ENCODE peak calls at places on chromosomes 13 and 19, in six cellular contexts. S, V, Y, D, N and T are unnamed samples.

GRCh38 chr13:64234255-64234654 is 2818.6 kb upstream of the PCDH20 start:
- DNase-seq in D (no peak), S (no peak), V (no peak), Y (no peak), N (no peak), T (no peak)

GRCh38 chr13:113914333-113915011 is 50.6 kb upstream of the GAS6 start:
- DNase-seq in D (no peak), S (no peak), Y (no peak), V (no peak), N (no peak), T (no peak)

GRCh38 chr19:2251577-2252480 is 2.7 kb downstream of the AMH start:
- DNase-seq in S (no peak), N (no peak), Y (no peak), V (no peak), D (peak), T (no peak)

GRCh38 chr19:41411682-41412265 is 14.2 kb downstream of the BCKDHA start:
- DNase-seq in N (no peak), D (no peak), V (no peak), Y (no peak), S (no peak), T (peak)

GRCh38 chr13:45120967-45121366 is 657 bp downstream of the GTF2F2 start:
- DNase-seq in Y (no peak), V (no peak), D (no peak), S (no peak), N (no peak), T (no peak)

GRCh38 chr13:65966991-65967451 is 1263.1 kb downstream of the PCDH9 start:
- DNase-seq in N (peak), Y (no peak), D (no peak), V (no peak), S (no peak), T (no peak)

GRCh38 chr19:18046066-18046718 is 38.2 kb downstream of the ARRDC2 start:
- DNase-seq in S (no peak), V (no peak), D (peak), N (peak), Y (peak), T (no peak)

GRCh38 chr19:41695745-41696144 is 7.7 kb upstream of the CEACAM7 start:
- DNase-seq in D (no peak), N (no peak), V (no peak), Y (no peak), S (no peak), T (no peak)

GRCh38 chr13:94157705-94158218 is 321.7 kb downstream of the DCT start:
- DNase-seq in V (no peak), N (no peak), D (no peak), Y (no peak), S (no peak), T (no peak)

GRCh38 chr19:35040826-35041547 is 534 bp upstream of the HPN start:
- DNase-seq in N (no peak), D (peak), Y (peak), V (no peak), S (no peak), T (peak)

GRCh38 chr19:45448887-45449299 is 18.9 kb upstream of the FOSB start:
- DNase-seq in D (no peak), V (no peak), Y (no peak), N (peak), S (no peak), T (no peak)

GRCh38 chr19:29609636-29610035 is 3.6 kb downstream of the POP4 start:
- DNase-seq in N (no peak), Y (no peak), D (no peak), S (no peak), V (no peak), T (no peak)

GRCh38 chr19:40933025-40933424 is 51.0 kb upstream of the CYP2A7 start:
- DNase-seq in S (no peak), Y (no peak), D (no peak), V (no peak), N (peak), T (no peak)

GRCh38 chr13:59374720-59375119 is 789.0 kb downstream of the DIAPH3 start:
- DNase-seq in S (no peak), Y (no peak), V (no peak), N (no peak), D (no peak), T (no peak)

GRCh38 chr19:47049307-47049700 is 880 bp upstream of the TMEM160 start:
- DNase-seq in Y (no peak), D (no peak), V (no peak), S (no peak), N (peak), T (no peak)

GRCh38 chr19:49428547-49429451 is 3.6 kb downstream of the GFY start:
- DNase-seq in D (no peak), Y (no peak), V (no peak), N (no peak), S (no peak), T (no peak)

GRCh38 chr13:93535256-93535655 is 308.6 kb downstream of the GPC6 start:
- DNase-seq in V (no peak), Y (no peak), S (no peak), N (no peak), D (no peak), T (no peak)

GRCh38 chr19:52527954-52528326 is 472 bp downstream of the ZNF808 start:
- DNase-seq in S (no peak), Y (no peak), N (no peak), D (no peak), V (no peak), T (peak)

GRCh38 chr19:33297401-33298145 is 4.8 kb downstream of the CEBPA start:
- DNase-seq in Y (no peak), N (no peak), D (no peak), V (no peak), S (no peak), T (no peak)

GRCh38 chr19:45568732-45569131 is 15.9 kb downstream of the OPA3 start:
- DNase-seq in Y (no peak), V (no peak), S (no peak), D (no peak), N (peak), T (no peak)

GRCh38 chr13:52600666-52601065 is 41.6 kb upstream of the HNRNPA1L2 start:
- DNase-seq in Y (no peak), N (no peak), V (no peak), D (no peak), S (no peak), T (no peak)